ENCODE peak calls at places on chromosomes 11 and 22, in four cellular contexts. One of them, this sample, is unnamed.

GRCh38 chr11:32448232-32448631 is 12.9 kb upstream of the WT1 start:
- DNase-seq in naive B cell: no peak
- DNase-seq in CD4-positive, alpha-beta memory T cell: no peak
- DNase-seq in activated CD4-positive, alpha-beta T cell treated with anti-CD3 and anti-CD28 coated beads, Interleukin-2, amount 50 U/mL, for 4 hours: no peak
- DNase-seq in this sample: no peak

GRCh38 chr22:45689195-45689594 is 17.6 kb downstream of the ATXN10 start:
- DNase-seq in naive B cell: no peak
- DNase-seq in CD4-positive, alpha-beta memory T cell: no peak
- DNase-seq in activated CD4-positive, alpha-beta T cell treated with anti-CD3 and anti-CD28 coated beads, Interleukin-2, amount 50 U/mL, for 4 hours: no peak
- DNase-seq in this sample: no peak

GRCh38 chr11:29448246-29448877 is 568.5 kb downstream of the KCNA4 start:
- DNase-seq in naive B cell: no peak
- DNase-seq in CD4-positive, alpha-beta memory T cell: no peak
- DNase-seq in activated CD4-positive, alpha-beta T cell treated with anti-CD3 and anti-CD28 coated beads, Interleukin-2, amount 50 U/mL, for 4 hours: no peak
- DNase-seq in this sample: no peak

GRCh38 chr22:46614070-46614931 is 5.9 kb upstream of the GRAMD4 start:
- DNase-seq in naive B cell: peak
- DNase-seq in CD4-positive, alpha-beta memory T cell: peak
- DNase-seq in activated CD4-positive, alpha-beta T cell treated with anti-CD3 and anti-CD28 coated beads, Interleukin-2, amount 50 U/mL, for 4 hours: peak
- DNase-seq in this sample: no peak

GRCh38 chr11:65479184-65480145 is 19.4 kb upstream of the MALAT1 start:
- DNase-seq in naive B cell: no peak
- DNase-seq in CD4-positive, alpha-beta memory T cell: no peak
- DNase-seq in activated CD4-positive, alpha-beta T cell treated with anti-CD3 and anti-CD28 coated beads, Interleukin-2, amount 50 U/mL, for 4 hours: no peak
- DNase-seq in this sample: no peak

GRCh38 chr11:85805387-85805786 is 5.6 kb downstream of the SYTL2 start:
- DNase-seq in naive B cell: no peak
- DNase-seq in CD4-positive, alpha-beta memory T cell: no peak
- DNase-seq in activated CD4-positive, alpha-beta T cell treated with anti-CD3 and anti-CD28 coated beads, Interleukin-2, amount 50 U/mL, for 4 hours: no peak
- DNase-seq in this sample: no peak

GRCh38 chr11:6576471-6577373 is 26.7 kb downstream of the RRP8 start:
- DNase-seq in naive B cell: no peak
- DNase-seq in CD4-positive, alpha-beta memory T cell: no peak
- DNase-seq in activated CD4-positive, alpha-beta T cell treated with anti-CD3 and anti-CD28 coated beads, Interleukin-2, amount 50 U/mL, for 4 hours: no peak
- DNase-seq in this sample: peak

GRCh38 chr11:63490551-63491239 is at the start of gene PLAAT5:
- DNase-seq in naive B cell: no peak
- DNase-seq in CD4-positive, alpha-beta memory T cell: peak
- DNase-seq in activated CD4-positive, alpha-beta T cell treated with anti-CD3 and anti-CD28 coated beads, Interleukin-2, amount 50 U/mL, for 4 hours: no peak
- DNase-seq in this sample: no peak

This sample was measured in HS-5.